ENCODE peak calls at places on chromosomes 6 and 20, in five cellular contexts. S is neural progenitor cell; L is naive thymus-derived CD4-positive, alpha-beta T cell; E is GM23248; P is right lobe of liver. N is an unnamed sample. For H3K36me3 and H3K4me1, the result is how much of the 10 kb centered on the place peaks cover.

GRCh38 chr20:56748476-56749377 is 119.6 kb downstream of the TFAP2C start:
- DNase-seq in L (no peak), E (no peak), P (no peak), S (no peak), N (no peak)

GRCh38 chr6:144816936-144817335 is 531.8 kb downstream of the UTRN start:
- DNase-seq in E (no peak), L (no peak), S (no peak), P (no peak), N (no peak)

GRCh38 chr20:48828734-48829460 is 1.1 kb upstream of the PREX1 start:
- DNase-seq in S (no peak), P (no peak), E (no peak), L (no peak), N (no peak)

GRCh38 chr6:117008618-117009017 is 131.6 kb downstream of the RFX6 start:
- DNase-seq in S (no peak), E (no peak), P (no peak), L (no peak), N (no peak)

GRCh38 chr20:59159822-59160740 is 3.5 kb upstream of the ZNF831 start:
- DNase-seq in L (no peak), S (no peak), E (no peak), P (no peak), N (no peak)

GRCh38 chr20:3222635-3223600 is 13.6 kb downstream of the ITPA start:
- DNase-seq in L (peak), P (no peak), S (no peak), E (no peak), N (peak)

GRCh38 chr20:46915580-46916243 is 21.1 kb downstream of the EYA2 start:
- DNase-seq in P (no peak), L (no peak), E (no peak), S (no peak), N (no peak)

GRCh38 chr6:79808846-79809245 is 138.5 kb downstream of the ELOVL4 start:
- DNase-seq in P (no peak), S (no peak), E (no peak), L (no peak), N (no peak)

GRCh38 chr20:57467742-57468141 is 57.2 kb downstream of the CTCFL start:
- DNase-seq in E (no peak), S (peak), L (no peak), P (no peak), N (no peak)

GRCh38 chr20:50569864-50570836 is 60.0 kb downstream of the PTPN1 start:
- DNase-seq in S (peak), L (peak), P (no peak), E (peak), N (no peak)

GRCh38 chr20:46215913-46216707 is 92.2 kb downstream of the CDH22 start:
- DNase-seq in S (peak), E (peak), L (no peak), P (no peak), N (peak)

GRCh38 chr20:24672886-24673677 is 203.7 kb downstream of the SYNDIG1 start:
- DNase-seq in E (peak), S (no peak), L (no peak), P (no peak), N (peak)

GRCh38 chr6:115643762-115644161 is 416.9 kb downstream of the FRK start:
- DNase-seq in S (no peak), E (peak), L (no peak), P (no peak), N (peak)

GRCh38 chr20:25402583-25402982 is 4.9 kb upstream of the GINS1 start:
- DNase-seq in S (peak), E (no peak), L (no peak), P (no peak), N (peak)

GRCh38 chr20:23509580-23509913 is 18.6 kb downstream of the CST8 start:
- DNase-seq in S (no peak), L (no peak), P (no peak), E (no peak), N (no peak)

GRCh38 chr6:69668916-69669315 is 127.9 kb downstream of the LMBRD1 start:
- DNase-seq in E (no peak), S (no peak), L (no peak), P (no peak), N (no peak)

DNA sequence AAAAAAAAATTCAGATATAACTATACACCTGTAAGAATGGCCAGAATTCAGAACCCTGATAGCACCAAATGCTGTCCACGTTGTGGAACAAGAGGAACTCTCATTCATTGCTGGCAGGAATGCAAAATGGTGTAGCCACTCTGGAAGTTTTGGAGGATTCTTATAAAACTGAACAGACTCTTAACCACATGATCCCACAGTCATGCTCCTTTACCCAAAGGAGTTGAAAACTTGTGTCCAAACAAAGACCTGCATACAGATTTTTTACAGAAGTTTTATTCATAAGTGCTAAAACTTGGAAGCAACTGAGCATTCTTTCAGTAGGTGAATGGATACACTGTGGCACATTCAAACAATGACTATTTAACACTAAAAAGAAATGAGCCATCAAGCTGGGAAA is 32.6 kb downstream of the PREP start:
- DNase-seq in P (no peak), L (no peak), E (no peak), S (no peak), N (no peak)
- H3K27ac ChIP-seq in P (no peak), L (no peak), E (no peak), S (no peak), N (no peak)

GRCh38 chr6:26414281-26414680 is 12.2 kb downstream of the BTN3A1 start:
- DNase-seq in P (no peak), S (no peak), E (no peak), L (no peak), N (no peak)
- H3K36me3 ChIP-seq in P (under half), S (under half), E (under half), L (under half), N (under half)

DNA sequence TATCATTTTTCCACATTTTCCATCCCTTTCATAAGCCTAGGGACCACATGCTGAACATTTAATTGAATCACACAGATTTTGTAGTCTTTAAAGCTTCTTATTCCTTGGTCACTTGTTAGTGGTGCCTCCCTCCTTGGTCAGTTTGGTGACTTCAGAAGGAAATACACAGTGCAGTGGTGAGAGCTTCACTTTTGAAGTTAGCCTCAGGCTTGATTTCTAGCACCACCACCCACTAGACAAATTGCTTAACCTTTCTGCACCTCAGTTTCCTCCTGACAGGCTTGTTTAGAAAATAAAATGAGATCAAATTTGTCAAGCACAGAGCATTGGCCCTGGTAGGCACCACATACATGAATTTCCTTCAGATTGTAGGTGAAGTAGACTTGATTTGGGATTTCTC is 91.7 kb downstream of the FOXO3 start:
- DNase-seq in S (no peak), L (no peak), E (peak), P (no peak), N (no peak)
- H3K4me1 ChIP-seq in S (under half), L (under half), E (half or more), P (under half), N (under half)

GRCh38 chr6:148203281-148203925 is 139.2 kb upstream of the SASH1 start:
- DNase-seq in P (no peak), S (no peak), L (no peak), E (peak), N (peak)
- H3K27ac ChIP-seq in P (no peak), S (no peak), L (no peak), E (peak), N (peak)

GRCh38 chr20:34420146-34420545 is 57.1 kb downstream of the ITCH start:
- DNase-seq in L (no peak), S (no peak), P (no peak), E (no peak), N (no peak)
- H3K36me3 ChIP-seq in L (under half), S (under half), P (under half), E (half or more), N (half or more)

DNA sequence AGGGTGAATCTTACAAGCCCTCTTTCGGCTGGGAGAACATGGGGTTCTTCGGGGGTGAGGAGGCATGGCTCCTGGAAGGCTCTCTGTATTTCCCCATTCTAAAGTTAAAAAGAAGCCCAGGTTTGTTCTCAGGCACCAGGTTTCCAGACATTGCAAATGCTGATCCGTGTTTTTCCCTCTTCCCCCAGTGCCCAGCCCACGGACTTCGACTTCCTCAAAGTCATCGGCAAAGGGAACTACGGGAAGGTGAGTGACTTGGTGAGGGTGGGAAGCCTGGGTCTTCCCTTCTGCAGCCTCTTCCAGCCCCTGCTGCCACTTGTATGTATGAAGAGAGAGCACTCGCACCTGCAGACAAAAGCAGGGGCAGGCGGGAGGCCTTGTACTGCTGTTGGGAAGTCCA is 8.7 kb downstream of the SGK2 start:
- DNase-seq in E (no peak), P (no peak), L (no peak), S (no peak), N (no peak)
- H3K4me1 ChIP-seq in E (under half), P (under half), L (under half), S (under half), N (under half)

GRCh38 chr6:52503853-52504777 is 72.7 kb downstream of the TRAM2 start:
- DNase-seq in P (peak), S (no peak), L (no peak), E (peak), N (peak)
- H3K27ac ChIP-seq in P (no peak), S (no peak), L (no peak), E (peak), N (peak)

GRCh38 chr6:37289931-37290330 is 32.0 kb upstream of the TMEM217 start:
- DNase-seq in L (peak), P (no peak), S (no peak), E (no peak), N (no peak)
- H3K36me3 ChIP-seq in L (under half), P (under half), S (under half), E (under half), N (under half)

DNA sequence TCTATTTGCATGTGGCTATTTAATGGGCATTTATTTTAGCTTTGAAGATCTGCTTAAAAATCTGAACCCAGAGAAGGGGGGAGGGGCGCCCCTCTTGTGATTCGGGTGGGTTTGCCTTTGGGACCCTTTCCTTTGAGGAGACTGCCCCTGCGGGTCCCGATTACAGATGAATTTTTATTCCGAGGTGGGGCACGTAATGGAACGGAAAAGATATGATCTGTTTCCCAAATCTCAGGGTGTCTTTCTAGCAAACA is 30.9 kb downstream of the TFAP2A start:
- DNase-seq in P (no peak), S (no peak), L (no peak), E (no peak), N (no peak)
- H3K4me1 ChIP-seq in P (under half), S (under half), L (under half), E (under half), N (under half)